ENCODE peak calls at places on chromosomes 12 and 14, in seven cellular contexts. G is T-helper 1 cell, M is DMS 273 treated with DMSO at 0.1 percent for 48 hours, D is activated T-cell treated with anti-CD3 and anti-CD28 coated beads for 48 hours, O is T-helper 17 cell, W is GM19239, V is ACHN. T is an unnamed sample.
A peak's percentile ranks its signal among the peaks of the same experiment; 100 is the strongest.

GRCh38 chr14:65847065-65847847 is 434.7 kb downstream of the FUT8 start:
- DNase-seq in V (no peak), D (peak; percentile 30), W (peak; percentile 35), G (peak; percentile 70), O (peak; percentile 60), M (no peak), T (no peak)

GRCh38 chr14:70934502-70935134 is 27.4 kb downstream of the PCNX1 start:
- DNase-seq in M (no peak), G (no peak), W (peak; percentile 25), O (no peak), D (no peak), V (no peak), T (peak; percentile 23)

GRCh38 chr12:77940011-77940423 is 109.3 kb downstream of the NAV3 start:
- DNase-seq in M (no peak), D (no peak), W (no peak), O (no peak), G (no peak), V (peak; percentile 98), T (peak; percentile 88)

GRCh38 chr12:118617922-118618450 is 241.6 kb downstream of the SUDS3 start:
- DNase-seq in V (no peak), M (no peak), W (no peak), G (no peak), O (no peak), D (no peak), T (no peak)

GRCh38 chr12:3314306-3314663 is 176.7 kb upstream of the PRMT8 start:
- DNase-seq in D (no peak), G (no peak), W (no peak), V (no peak), O (no peak), M (no peak), T (no peak)

GRCh38 chr12:100703337-100703736 is 91.2 kb upstream of the ANO4 start:
- DNase-seq in G (no peak), D (no peak), W (no peak), V (no peak), M (no peak), O (no peak), T (no peak)

GRCh38 chr14:106211489-106211888 is 685.1 kb downstream of the TMEM121 start:
- DNase-seq in M (no peak), D (no peak), W (no peak), O (no peak), V (no peak), G (no peak), T (no peak)

GRCh38 chr14:90140956-90141316 is 79.1 kb downstream of the KCNK13 start:
- DNase-seq in V (no peak), W (no peak), M (no peak), O (no peak), D (no peak), G (no peak), T (peak; percentile 2)

GRCh38 chr12:65754744-65755595 is 69.3 kb upstream of the HMGA2 start:
- DNase-seq in G (no peak), V (no peak), O (no peak), W (no peak), D (no peak), M (no peak), T (no peak)

GRCh38 chr14:103725739-103726395 is 10.3 kb downstream of the ZFYVE21 start:
- DNase-seq in O (no peak), M (no peak), W (no peak), G (no peak), D (no peak), V (no peak), T (no peak)

GRCh38 chr12:16857456-16857923 is 251.5 kb upstream of the LMO3 start:
- DNase-seq in V (no peak), O (no peak), M (no peak), D (no peak), G (no peak), W (peak; percentile 12), T (no peak)

GRCh38 chr12:110750784-110751461 is 8.2 kb upstream of the PPP1CC start:
- DNase-seq in W (no peak), O (no peak), V (peak; percentile 21), D (no peak), G (no peak), M (no peak), T (peak; percentile 50)

GRCh38 chr14:82565825-82566224 is 1032.2 kb upstream of the SEL1L start:
- DNase-seq in W (no peak), G (no peak), D (no peak), O (no peak), V (no peak), M (no peak), T (no peak)

T was measured in foreskin fibroblast.